ENCODE peak calls at places on chromosomes 1 and 21, in seven cellular contexts. S is HepG2, P is PC-3, X is neuronal stem cell, O is fibroblast of lung, R is Karpas-422, C is IMR-90. Y is an unnamed sample.
A peak's percentile ranks its signal among the peaks of the same experiment; 100 is the strongest.

GRCh38 chr21:36203603-36203889 is 46.9 kb downstream of the DOP1B start:
- DNase-seq in S (peak; percentile 34), P (peak; percentile 86), X (no peak), O (peak; percentile 75), R (no peak), C (peak; percentile 92), Y (no peak)

GRCh38 chr1:153796786-153797659 is 21.8 kb downstream of the SLC27A3 start:
- DNase-seq in S (peak; percentile 65), P (peak; percentile 92), X (peak; percentile 65), O (peak; percentile 71), R (peak; percentile 94), C (peak; percentile 61), Y (peak; percentile 96)

GRCh38 chr1:2109581-2110021 is 59.4 kb downstream of the PRKCZ start:
- DNase-seq in S (no peak), P (no peak), X (no peak), O (no peak), R (no peak), C (no peak), Y (no peak)

GRCh38 chr1:116255486-116255885 is 117.6 kb upstream of the ATP1A1 start:
- DNase-seq in S (no peak), P (no peak), X (no peak), O (no peak), R (no peak), C (no peak), Y (no peak)

GRCh38 chr1:28926629-28927441 is 12.5 kb downstream of the EPB41 start:
- DNase-seq in S (peak; percentile 80), P (no peak), X (no peak), O (no peak), R (no peak), C (peak; percentile 4), Y (peak; percentile 16)

GRCh38 chr1:118978914-118979701 is 9.0 kb downstream of the TBX15 start:
- DNase-seq in S (no peak), P (no peak), X (no peak), O (no peak), R (no peak), C (no peak), Y (peak; percentile 59)

GRCh38 chr1:20102875-20103274 is 16.5 kb downstream of the PLA2G2D start:
- DNase-seq in S (no peak), P (peak; percentile 90), X (no peak), O (peak; percentile 82), R (no peak), C (peak; percentile 81), Y (no peak)

GRCh38 chr21:28256420-28256831 is 736.3 kb downstream of the LTN1 start:
- DNase-seq in S (peak; percentile 94), P (no peak), X (no peak), O (no peak), R (no peak), C (peak; percentile 42), Y (no peak)

GRCh38 chr1:916173-917075 is 7.3 kb upstream of the SAMD11 start:
- DNase-seq in S (no peak), P (no peak), X (no peak), O (no peak), R (no peak), C (no peak), Y (no peak)

GRCh38 chr1:77288275-77288674 is 6.5 kb downstream of the AK5 start:
- DNase-seq in S (no peak), P (peak; percentile 53), X (no peak), O (peak; percentile 34), R (no peak), C (peak; percentile 48), Y (no peak)

GRCh38 chr21:45949928-45950739 is 31.4 kb upstream of the COL6A1 start:
- DNase-seq in S (no peak), P (no peak), X (no peak), O (no peak), R (no peak), C (no peak), Y (no peak)

GRCh38 chr1:224736619-224737352 is 120.7 kb downstream of the CNIH3 start:
- DNase-seq in S (peak; percentile 10), P (no peak), X (no peak), O (peak; percentile 75), R (no peak), C (peak; percentile 19), Y (peak; percentile 31)

GRCh38 chr1:4375812-4376211 is 278.6 kb upstream of the AJAP1 start:
- DNase-seq in S (no peak), P (no peak), X (no peak), O (no peak), R (no peak), C (no peak), Y (no peak)

GRCh38 chr1:27752372-27752771 is 20.6 kb upstream of the STX12 start:
- DNase-seq in S (no peak), P (no peak), X (no peak), O (peak; percentile 83), R (no peak), C (peak; percentile 43), Y (no peak)

GRCh38 chr1:155646307-155646706 is 36.3 kb downstream of the MSTO1 start:
- DNase-seq in S (no peak), P (no peak), X (no peak), O (peak; percentile 37), R (peak; percentile 55), C (peak; percentile 39), Y (no peak)

GRCh38 chr1:215786997-215787396 is 219.9 kb downstream of the KCTD3 start:
- DNase-seq in S (no peak), P (peak; percentile 84), X (no peak), O (no peak), R (no peak), C (no peak), Y (no peak)

GRCh38 chr1:41661428-41662060 is 177.1 kb upstream of the EDN2 start:
- DNase-seq in S (no peak), P (no peak), X (no peak), O (no peak), R (peak; percentile 57), C (no peak), Y (peak; percentile 25)

GRCh38 chr1:241895013-241895412 is 47.0 kb downstream of the EXO1 start:
- DNase-seq in S (no peak), P (peak; percentile 71), X (no peak), O (no peak), R (no peak), C (no peak), Y (no peak)

GRCh38 chr1:241902376-241903067 is 54.5 kb downstream of the EXO1 start:
- DNase-seq in S (no peak), P (no peak), X (no peak), O (peak; percentile 46), R (no peak), C (peak; percentile 39), Y (no peak)

GRCh38 chr1:241896670-241896962 is 48.6 kb downstream of the EXO1 start:
- DNase-seq in S (no peak), P (no peak), X (no peak), O (no peak), R (no peak), C (no peak), Y (no peak)

GRCh38 chr1:241900381-241900780 is 52.4 kb downstream of the EXO1 start:
- DNase-seq in S (no peak), P (no peak), X (no peak), O (no peak), R (no peak), C (no peak), Y (no peak)

DNA sequence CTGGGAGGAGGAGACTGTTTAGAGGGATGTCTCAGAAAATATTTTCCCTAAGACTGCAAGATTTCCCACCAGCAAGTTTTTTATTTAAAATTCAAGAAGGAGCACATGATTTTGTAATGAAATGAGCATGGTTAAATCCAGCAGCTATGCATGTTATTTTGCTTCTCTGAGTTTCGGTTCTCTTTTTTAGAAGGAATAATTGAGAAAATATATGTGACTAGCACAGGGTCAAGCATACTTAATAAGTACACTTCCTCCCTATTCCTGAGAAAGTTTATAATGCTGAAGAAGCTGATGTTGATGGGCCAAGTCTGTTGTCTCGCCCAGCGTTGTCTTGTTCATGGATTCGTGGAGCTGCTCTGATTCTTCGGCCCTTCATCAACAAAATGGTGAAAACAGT is 51.2 kb downstream of the EXO1 start:
- DNase-seq in S (no peak), P (no peak), X (no peak), O (no peak), R (peak; percentile 51), C (no peak), Y (no peak)
- H2AFZ ChIP-seq in S (no peak overlapping the region), P (no peak overlapping the region), X (no peak overlapping the region), O (no peak overlapping the region), R (no peak overlapping the region), C (no peak overlapping the region), Y (no peak overlapping the region)

GRCh38 chr1:212488436-212489283 is 55.9 kb downstream of the NENF start:
- DNase-seq in S (peak; percentile 12), P (peak; percentile 76), X (no peak), O (peak; percentile 92), R (no peak), C (peak; percentile 97), Y (no peak)
- H2AFZ ChIP-seq in S (no peak overlapping the region), P (no peak overlapping the region), X (peak overlapping the region; percentile 67), O (no peak overlapping the region), R (no peak overlapping the region), C (peak overlapping the region; percentile 19), Y (peak overlapping the region; percentile 59)

GRCh38 chr1:97903626-97904025 is 17.2 kb downstream of the DPYD start:
- DNase-seq in S (no peak), P (no peak), X (no peak), O (peak; percentile 70), R (no peak), C (peak; percentile 41), Y (no peak)

GRCh38 chr1:97902067-97902466 is 18.8 kb downstream of the DPYD start:
- DNase-seq in S (no peak), P (no peak), X (no peak), O (no peak), R (no peak), C (no peak), Y (no peak)

GRCh38 chr1:97904528-97904927 is 16.3 kb downstream of the DPYD start:
- DNase-seq in S (no peak), P (no peak), X (no peak), O (peak; percentile 87), R (no peak), C (peak; percentile 54), Y (no peak)

GRCh38 chr1:97898948-97899347 is 21.9 kb downstream of the DPYD start:
- DNase-seq in S (no peak), P (peak; percentile 49), X (no peak), O (no peak), R (no peak), C (peak; percentile 36), Y (no peak)

GRCh38 chr1:97901017-97901658 is 19.7 kb downstream of the DPYD start:
- DNase-seq in S (no peak), P (no peak), X (no peak), O (peak; percentile 53), R (no peak), C (peak; percentile 61), Y (no peak)
- H2AFZ ChIP-seq in S (no peak overlapping the region), P (no peak overlapping the region), X (no peak overlapping the region), O (no peak overlapping the region), R (no peak overlapping the region), C (no peak overlapping the region), Y (no peak overlapping the region)

GRCh38 chr1:31703431-31704260 is at the start of gene COL16A1:
- DNase-seq in S (no peak), P (no peak), X (no peak), O (peak; percentile 79), R (no peak), C (peak; percentile 52), Y (peak; percentile 81)

GRCh38 chr1:31706384-31707058 is 2.7 kb upstream of the COL16A1 start:
- DNase-seq in S (no peak), P (no peak), X (no peak), O (no peak), R (no peak), C (peak; percentile 21), Y (no peak)

GRCh38 chr1:31702836-31703404 is 897 bp downstream of the COL16A1 start:
- DNase-seq in S (no peak), P (no peak), X (no peak), O (no peak), R (no peak), C (peak; percentile 9), Y (no peak)

GRCh38 chr1:31704261-31705079 is 653 bp upstream of the COL16A1 start:
- DNase-seq in S (peak; percentile 73), P (peak; percentile 37), X (no peak), O (peak; percentile 90), R (no peak), C (peak; percentile 70), Y (peak; percentile 30)

GRCh38 chr1:31705080-31705866 is 1.5 kb upstream of the COL16A1 start:
- DNase-seq in S (peak; percentile 68), P (peak; percentile 49), X (no peak), O (peak; percentile 74), R (peak; percentile 75), C (peak; percentile 55), Y (peak; percentile 88)
- H2AFZ ChIP-seq in S (peak overlapping the region; percentile 58), P (peak overlapping the region; percentile 37), X (no peak overlapping the region), O (no peak overlapping the region), R (no peak overlapping the region), C (peak overlapping the region; percentile 69), Y (peak overlapping the region; percentile 98)